ENCODE peak calls at places on chromosomes 3 and 15, in five cellular contexts. B, N, H, P and V are unnamed samples.

GRCh38 chr3:46143951-46144473 is 64.1 kb downstream of the CCR1 start:
- DNase-seq in B (no peak), N (no peak), H (no peak), P (no peak), V (no peak)

GRCh38 chr3:147699175-147699838 is 290.1 kb downstream of the ZIC1 start:
- DNase-seq in N (peak), H (no peak), P (no peak), B (no peak), V (no peak)

GRCh38 chr15:39700301-39700700 is 82.3 kb downstream of the FSIP1 start:
- DNase-seq in P (no peak), N (no peak), B (no peak), H (no peak), V (no peak)

GRCh38 chr15:58966698-58967097 is 20.8 kb upstream of the RNF111 start:
- DNase-seq in N (no peak), H (no peak), P (no peak), B (no peak), V (peak)

GRCh38 chr3:148789156-148789555 is 38.5 kb upstream of the CPB1 start:
- DNase-seq in B (no peak), N (no peak), P (no peak), H (no peak), V (no peak)

GRCh38 chr3:23221136-23221535 is 18.0 kb downstream of the UBE2E2 start:
- DNase-seq in N (no peak), B (no peak), H (no peak), P (peak), V (no peak)

GRCh38 chr3:77319711-77320110 is 279.8 kb downstream of the ROBO2 start:
- DNase-seq in H (no peak), P (peak), B (no peak), N (no peak), V (no peak)

GRCh38 chr3:155960060-155960459 is 89.6 kb downstream of the GMPS start:
- DNase-seq in N (peak), B (no peak), P (no peak), H (no peak), V (peak)

GRCh38 chr3:54756330-54756731 is 171.5 kb downstream of the LRTM1 start:
- DNase-seq in H (no peak), P (no peak), N (peak), B (no peak), V (no peak)

GRCh38 chr15:36598529-36599177 is 19.2 kb downstream of the CDIN1 start:
- DNase-seq in P (no peak), B (no peak), H (no peak), N (peak), V (no peak)

GRCh38 chr15:94229591-94230365 is 1.6 kb upstream of the MCTP2 start:
- DNase-seq in P (no peak), H (peak), B (no peak), N (no peak), V (no peak)

GRCh38 chr15:50066202-50066601 is 52.8 kb downstream of the ATP8B4 start:
- DNase-seq in P (no peak), N (no peak), B (no peak), H (no peak), V (no peak)

GRCh38 chr3:117955196-117955595 is 1079.5 kb downstream of the IGSF11 start:
- DNase-seq in H (no peak), B (no peak), P (no peak), N (no peak), V (no peak)

GRCh38 chr3:57755368-57756021 is 614 bp upstream of the SLMAP start:
- DNase-seq in P (peak), B (no peak), N (peak), H (peak), V (no peak)

GRCh38 chr3:125238759-125239158 is 26.2 kb upstream of the SLC12A8 start:
- DNase-seq in P (no peak), H (no peak), N (no peak), B (no peak), V (no peak)

GRCh38 chr3:143348486-143349327 is 229.1 kb downstream of the CHST2 start:
- DNase-seq in B (no peak), P (peak), H (peak), N (no peak), V (no peak)

GRCh38 chr3:154235330-154235729 is 89.0 kb downstream of the DHX36 start:
- DNase-seq in P (no peak), H (no peak), B (no peak), N (no peak), V (no peak)

GRCh38 chr3:178434206-178434805 is 101.9 kb upstream of the KCNMB2 start:
- DNase-seq in N (peak), P (no peak), B (no peak), H (peak), V (no peak)

GRCh38 chr3:37707428-37708372 is 154.0 kb upstream of the CTDSPL start:
- DNase-seq in P (no peak), B (no peak), H (no peak), N (no peak), V (no peak)

GRCh38 chr3:143820466-143821221 is 27.6 kb downstream of the SLC9A9 start:
- DNase-seq in P (no peak), N (no peak), H (peak), B (no peak), V (no peak)

GRCh38 chr3:84881288-84881687 is 77.5 kb upstream of the CADM2 start:
- DNase-seq in P (no peak), B (no peak), H (no peak), N (no peak), V (no peak)

GRCh38 chr3:15973930-15974329 is 176.2 kb upstream of the ANKRD28 start:
- DNase-seq in H (no peak), P (no peak), N (no peak), B (no peak), V (no peak)

DNA sequence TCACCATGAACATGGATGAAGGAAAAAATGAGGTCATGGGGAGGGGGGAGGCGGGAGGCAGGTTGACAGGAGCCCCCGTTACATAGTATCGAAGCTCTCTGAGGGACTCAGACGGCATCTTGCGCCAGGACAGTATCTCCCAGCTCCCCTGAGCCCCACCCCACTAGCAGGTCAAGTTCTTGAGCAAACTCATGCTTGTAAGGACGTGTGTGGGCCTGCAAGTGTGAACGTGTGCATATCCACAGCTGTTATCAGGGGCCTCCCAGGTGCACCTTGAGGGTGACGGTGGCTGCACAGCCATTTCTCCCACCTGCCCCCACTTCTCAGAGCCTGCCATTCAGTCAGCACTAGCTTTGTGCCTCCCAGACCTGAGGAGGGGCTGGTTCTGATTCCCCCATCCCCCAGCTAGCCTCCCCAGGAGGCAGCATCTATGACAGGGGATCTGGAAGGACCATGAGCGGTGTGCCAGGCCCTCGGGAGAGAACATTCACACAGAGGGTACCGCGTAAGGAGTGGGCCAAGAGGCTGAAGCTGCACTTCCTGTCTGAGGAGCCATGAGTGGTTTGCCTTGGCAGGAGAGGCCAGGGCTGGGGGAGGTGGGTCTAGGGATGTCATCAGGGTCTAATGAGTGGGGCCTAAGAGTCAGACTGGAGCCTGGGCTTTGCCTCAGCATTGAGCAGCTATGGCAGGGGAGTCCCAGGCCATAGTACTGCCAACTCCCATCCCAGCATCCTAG is 2.9 kb downstream of the SEMA3F start:
- DNase-seq in P (peak), H (no peak), N (peak), B (no peak), V (peak)
- H3K4me3 ChIP-seq in P (no peak), H (no peak), N (no peak), B (no peak), V (no peak)

GRCh38 chr15:84816694-84817460 is at the start of gene ALPK3:
- DNase-seq in N (no peak), B (no peak), P (no peak), H (no peak), V (peak)
- H3K4me3 ChIP-seq in N (no peak), B (no peak), P (no peak), H (no peak), V (peak)

GRCh38 chr3:19645093-19645492 is 288.9 kb downstream of the EFHB start:
- DNase-seq in P (no peak), B (no peak), H (peak), N (no peak), V (no peak)

GRCh38 chr3:19641408-19641807 is 292.6 kb downstream of the EFHB start:
- DNase-seq in H (peak), P (no peak), N (no peak), B (no peak), V (no peak)

DNA sequence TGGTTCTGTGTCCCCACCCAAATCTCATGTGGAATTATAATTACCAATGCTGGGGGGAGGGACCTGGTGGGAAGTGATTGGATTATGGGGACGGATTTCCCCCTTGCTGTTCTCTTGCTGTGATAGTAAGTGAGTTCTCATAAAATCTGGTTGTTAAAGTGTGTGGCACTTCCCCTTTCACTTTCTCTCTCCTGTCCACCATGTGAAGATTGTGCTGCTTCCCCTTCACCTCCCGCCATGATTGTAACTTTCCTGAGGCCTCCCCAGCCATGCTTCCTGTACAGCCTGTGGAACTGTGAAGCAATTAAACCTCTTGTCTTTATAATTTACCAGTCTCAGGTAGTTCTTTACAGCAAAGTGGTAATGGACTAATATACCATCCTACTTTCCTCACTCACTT is 289.6 kb downstream of the EFHB start:
- DNase-seq in H (peak), N (no peak), B (no peak), P (peak), V (no peak)
- H3K4me3 ChIP-seq in H (no peak), N (no peak), B (no peak), P (no peak), V (no peak)

GRCh38 chr3:185740133-185740532 is 84.7 kb downstream of the IGF2BP2 start:
- DNase-seq in H (no peak), N (no peak), B (no peak), P (no peak), V (no peak)

GRCh38 chr3:185746470-185746869 is 78.4 kb downstream of the IGF2BP2 start:
- DNase-seq in H (no peak), P (no peak), B (no peak), N (no peak), V (no peak)

GRCh38 chr3:185750015-185750414 is 74.8 kb downstream of the IGF2BP2 start:
- DNase-seq in B (no peak), H (no peak), N (no peak), P (no peak), V (no peak)

GRCh38 chr3:185750702-185751101 is 74.1 kb downstream of the IGF2BP2 start:
- DNase-seq in P (no peak), H (no peak), B (no peak), N (no peak), V (no peak)

GRCh38 chr3:185744997-185745843 is 79.6 kb downstream of the IGF2BP2 start:
- DNase-seq in B (no peak), H (no peak), N (peak), P (peak), V (peak)
- H3K4me3 ChIP-seq in B (no peak), H (no peak), N (no peak), P (no peak), V (no peak)

GRCh38 chr3:4419920-4420319 is 47.1 kb downstream of the SUMF1 start:
- DNase-seq in B (no peak), H (no peak), P (no peak), N (no peak), V (no peak)
- H3K4me3 ChIP-seq in B (no peak), H (no peak), P (no peak), N (no peak), V (no peak)

DNA sequence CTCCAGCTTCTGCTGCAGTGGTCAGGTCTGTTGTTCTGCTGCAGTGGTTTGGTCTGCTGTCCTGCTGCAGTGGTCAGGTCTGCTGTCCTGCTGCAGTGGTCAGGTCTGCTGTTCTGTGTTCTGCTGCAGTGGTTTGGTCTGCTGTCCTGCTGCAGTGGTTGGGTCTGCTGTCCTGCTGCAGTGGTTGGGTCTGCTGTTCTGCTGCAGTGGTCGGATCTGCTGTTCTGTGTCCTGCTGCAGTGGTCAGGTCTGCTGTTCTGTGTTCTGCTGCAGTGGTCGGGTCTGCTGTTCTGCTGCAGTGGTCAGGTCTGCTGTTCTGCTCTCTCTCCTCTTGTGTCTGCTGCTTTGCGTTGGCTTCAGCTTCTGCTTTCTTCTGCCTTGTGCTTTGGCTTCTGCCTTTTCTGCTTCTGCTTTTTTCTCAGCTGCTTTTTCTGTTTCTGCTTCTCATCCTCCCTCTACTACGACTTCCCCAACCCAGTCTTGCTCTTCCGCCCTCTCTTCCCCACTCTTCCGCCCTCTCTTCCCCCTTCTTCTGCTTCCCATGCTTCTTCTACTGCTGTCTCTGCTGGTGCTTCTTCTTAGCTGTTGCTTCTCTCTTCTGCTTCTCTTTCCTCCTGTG is 50.7 kb downstream of the FAM43A start:
- DNase-seq in H (no peak), N (no peak), B (no peak), P (peak), V (no peak)
- H3K4me3 ChIP-seq in H (no peak), N (no peak), B (peak), P (no peak), V (no peak)

DNA sequence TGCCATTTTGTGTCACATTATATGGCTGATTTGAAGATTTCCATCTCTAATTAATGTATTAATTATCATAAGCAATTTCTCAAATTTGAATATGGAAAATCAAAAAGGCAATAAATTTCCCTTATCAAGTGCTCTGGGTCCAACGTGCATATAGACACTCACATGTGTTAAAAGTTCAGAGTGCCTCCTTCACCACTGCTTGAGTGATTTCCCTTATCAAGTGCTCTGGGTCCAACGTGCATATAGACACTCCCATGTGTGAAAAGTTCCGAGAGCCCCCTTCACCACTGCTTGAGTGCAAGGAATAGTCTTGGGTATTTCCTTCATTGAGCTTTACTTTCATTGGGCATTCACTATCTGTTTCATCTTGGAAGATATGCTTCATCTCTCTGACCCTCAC is 421.0 kb upstream of the ZNF717 start:
- DNase-seq in P (no peak), B (no peak), N (no peak), H (no peak), V (no peak)
- H3K4me3 ChIP-seq in P (no peak), B (no peak), N (no peak), H (no peak), V (no peak)

GRCh38 chr3:196757876-196758739 is 18.5 kb downstream of the PAK2 start:
- DNase-seq in P (no peak), H (no peak), B (no peak), N (peak), V (peak)
- H3K4me3 ChIP-seq in P (no peak), H (no peak), B (no peak), N (no peak), V (no peak)